ENCODE peak calls at places on chromosome 10, in seven cellular contexts. One of them, this sample, is unnamed.

GRCh38 chr10:1048349-1048731 is 579 bp downstream of the IDI1 start:
- DNase-seq in HCT116: no peak
- DNase-seq in HepG2: peak
- DNase-seq in K562: no peak
- DNase-seq in H1: no peak
- DNase-seq in GM12878: no peak
- DNase-seq in NT2/D1: no peak
- DNase-seq in this sample: peak

GRCh38 chr10:103277713-103278299 is 868 bp downstream of the INA start:
- DNase-seq in HCT116: no peak
- DNase-seq in GM12878: no peak
- DNase-seq in NT2/D1: no peak
- DNase-seq in HepG2: no peak
- DNase-seq in K562: no peak
- DNase-seq in H1: peak
- DNase-seq in this sample: peak

GRCh38 chr10:14543048-14543903 is 212.6 kb upstream of the FRMD4A start:
- DNase-seq in K562: no peak
- DNase-seq in HCT116: no peak
- DNase-seq in NT2/D1: no peak
- DNase-seq in HepG2: no peak
- DNase-seq in GM12878: no peak
- DNase-seq in H1: no peak
- DNase-seq in this sample: no peak

GRCh38 chr10:58361353-58361752 is 23.9 kb upstream of the TFAM start:
- DNase-seq in K562: no peak
- DNase-seq in H1: no peak
- DNase-seq in HepG2: no peak
- DNase-seq in GM12878: no peak
- DNase-seq in NT2/D1: no peak
- DNase-seq in HCT116: no peak
- DNase-seq in this sample: no peak

GRCh38 chr10:94281654-94282053 is 81.1 kb downstream of the NOC3L start:
- DNase-seq in GM12878: no peak
- DNase-seq in HepG2: no peak
- DNase-seq in H1: no peak
- DNase-seq in HCT116: no peak
- DNase-seq in K562: no peak
- DNase-seq in NT2/D1: no peak
- DNase-seq in this sample: no peak

GRCh38 chr10:114042895-114043531 is 653 bp upstream of the ADRB1 start:
- DNase-seq in GM12878: no peak
- DNase-seq in HepG2: no peak
- DNase-seq in K562: no peak
- DNase-seq in NT2/D1: peak
- DNase-seq in H1: peak
- DNase-seq in HCT116: peak
- DNase-seq in this sample: peak

GRCh38 chr10:61452655-61453641 is at the start of gene TMEM26:
- DNase-seq in K562: no peak
- DNase-seq in HepG2: no peak
- DNase-seq in NT2/D1: no peak
- DNase-seq in HCT116: no peak
- DNase-seq in H1: peak
- DNase-seq in GM12878: no peak
- DNase-seq in this sample: peak

GRCh38 chr10:71246591-71247143 is 34.3 kb downstream of the UNC5B start:
- DNase-seq in GM12878: no peak
- DNase-seq in K562: no peak
- DNase-seq in HepG2: no peak
- DNase-seq in HCT116: peak
- DNase-seq in NT2/D1: no peak
- DNase-seq in H1: no peak
- DNase-seq in this sample: no peak

GRCh38 chr10:131569851-131570715 is 258.6 kb upstream of the TCERG1L start:
- DNase-seq in H1: peak
- DNase-seq in K562: peak
- DNase-seq in HCT116: no peak
- DNase-seq in NT2/D1: peak
- DNase-seq in HepG2: no peak
- DNase-seq in GM12878: no peak
- DNase-seq in this sample: peak

GRCh38 chr10:51397695-51398094 is 301.7 kb downstream of the CSTF2T start:
- DNase-seq in NT2/D1: no peak
- DNase-seq in K562: no peak
- DNase-seq in HCT116: no peak
- DNase-seq in HepG2: no peak
- DNase-seq in GM12878: no peak
- DNase-seq in H1: no peak
- DNase-seq in this sample: no peak

GRCh38 chr10:51399840-51400239 is 299.6 kb downstream of the CSTF2T start:
- DNase-seq in H1: no peak
- DNase-seq in GM12878: no peak
- DNase-seq in HepG2: no peak
- DNase-seq in HCT116: no peak
- DNase-seq in K562: no peak
- DNase-seq in NT2/D1: no peak
- DNase-seq in this sample: no peak

GRCh38 chr10:51400354-51401096 is 298.9 kb downstream of the CSTF2T start:
- DNase-seq in NT2/D1: no peak
- DNase-seq in H1: no peak
- DNase-seq in HepG2: no peak
- DNase-seq in K562: no peak
- DNase-seq in HCT116: no peak
- DNase-seq in GM12878: no peak
- DNase-seq in this sample: no peak

DNA sequence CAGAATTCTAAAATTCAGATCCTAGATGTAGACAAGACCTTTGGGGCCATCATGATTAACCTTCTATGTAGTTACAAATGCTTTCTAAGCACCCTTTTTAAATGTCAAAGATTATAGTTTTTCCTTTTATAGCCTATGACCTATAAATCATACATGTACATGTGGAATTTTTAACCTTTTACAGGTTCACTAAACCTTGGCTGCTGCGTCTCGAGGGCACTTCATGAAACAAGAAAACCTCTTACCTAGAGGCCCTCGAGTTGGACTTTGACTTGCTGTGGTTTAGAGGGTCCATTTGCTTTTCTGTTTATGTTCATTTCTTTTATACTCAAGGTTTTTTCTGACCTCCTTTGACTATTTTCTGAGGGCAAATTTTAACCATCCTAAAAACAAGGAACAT is 302.2 kb downstream of the CSTF2T start:
- DNase-seq in HCT116: no peak
- DNase-seq in HepG2: no peak
- DNase-seq in H1: no peak
- DNase-seq in GM12878: no peak
- DNase-seq in NT2/D1: no peak
- DNase-seq in K562: no peak
- DNase-seq in this sample: no peak
- TF ChIP-seq YY1 in HCT116: no peak
- TF ChIP-seq YY1 in HepG2: no peak
- TF ChIP-seq YY1 in H1: no peak
- TF ChIP-seq YY1 in GM12878: no peak
- TF ChIP-seq YY1 in NT2/D1: no peak
- TF ChIP-seq YY1 in K562: no peak
- TF ChIP-seq YY1 in this sample: no peak

DNA sequence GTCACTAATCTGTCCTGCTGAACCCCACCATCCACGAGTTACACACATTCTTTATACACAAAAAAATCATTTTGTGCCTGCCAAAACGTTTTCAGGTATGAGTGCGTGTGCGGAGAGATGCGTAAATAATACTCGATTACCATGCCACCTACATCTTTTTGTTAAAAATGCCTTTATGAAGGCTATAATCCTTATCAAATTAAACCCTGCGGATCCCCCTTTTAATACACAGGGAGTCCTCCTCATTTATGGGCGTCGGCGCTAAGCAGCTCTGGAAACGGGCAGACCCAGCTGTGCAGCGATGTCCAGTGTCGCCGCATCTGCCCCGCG is 130.2 kb downstream of the SPAG6 start:
- DNase-seq in K562: no peak
- DNase-seq in HCT116: no peak
- DNase-seq in NT2/D1: no peak
- DNase-seq in HepG2: no peak
- DNase-seq in GM12878: no peak
- DNase-seq in H1: no peak
- DNase-seq in this sample: no peak
- TF ChIP-seq YY1 in K562: no peak
- TF ChIP-seq YY1 in HCT116: no peak
- TF ChIP-seq YY1 in NT2/D1: no peak
- TF ChIP-seq YY1 in HepG2: no peak
- TF ChIP-seq YY1 in GM12878: no peak
- TF ChIP-seq YY1 in H1: no peak
- TF ChIP-seq YY1 in this sample: no peak

GRCh38 chr10:88428442-88428841 is 154.7 kb downstream of the RNLS start:
- DNase-seq in NT2/D1: no peak
- DNase-seq in K562: no peak
- DNase-seq in HepG2: no peak
- DNase-seq in H1: no peak
- DNase-seq in GM12878: no peak
- DNase-seq in HCT116: peak
- DNase-seq in this sample: peak
- TF ChIP-seq YY1 in NT2/D1: no peak
- TF ChIP-seq YY1 in K562: no peak
- TF ChIP-seq YY1 in HepG2: no peak
- TF ChIP-seq YY1 in H1: no peak
- TF ChIP-seq YY1 in GM12878: no peak
- TF ChIP-seq YY1 in HCT116: peak
- TF ChIP-seq YY1 in this sample: no peak

DNA sequence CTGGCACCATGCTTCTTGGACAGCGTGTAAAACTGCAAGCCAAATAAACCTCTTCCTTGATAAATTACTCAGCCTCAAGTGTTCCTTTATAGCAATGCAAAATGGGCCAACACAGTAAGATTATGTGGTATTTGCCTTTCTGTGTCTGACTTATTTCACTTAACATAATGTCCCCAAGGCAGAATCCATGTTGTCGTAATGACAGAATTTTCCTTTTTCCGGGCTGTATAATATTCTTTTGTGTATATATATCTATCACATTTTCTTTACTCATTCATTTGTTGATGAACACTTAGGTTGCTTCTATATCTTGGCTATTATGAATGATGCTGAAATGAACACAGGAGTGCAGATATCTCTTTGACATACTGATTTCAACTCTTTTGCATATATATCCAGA is 209.1 kb upstream of the PTER start:
- DNase-seq in HCT116: no peak
- DNase-seq in HepG2: no peak
- DNase-seq in GM12878: no peak
- DNase-seq in NT2/D1: no peak
- DNase-seq in K562: no peak
- DNase-seq in H1: no peak
- DNase-seq in this sample: no peak
- TF ChIP-seq YY1 in HCT116: no peak
- TF ChIP-seq YY1 in HepG2: no peak
- TF ChIP-seq YY1 in GM12878: no peak
- TF ChIP-seq YY1 in NT2/D1: no peak
- TF ChIP-seq YY1 in K562: no peak
- TF ChIP-seq YY1 in H1: no peak
- TF ChIP-seq YY1 in this sample: no peak

DNA sequence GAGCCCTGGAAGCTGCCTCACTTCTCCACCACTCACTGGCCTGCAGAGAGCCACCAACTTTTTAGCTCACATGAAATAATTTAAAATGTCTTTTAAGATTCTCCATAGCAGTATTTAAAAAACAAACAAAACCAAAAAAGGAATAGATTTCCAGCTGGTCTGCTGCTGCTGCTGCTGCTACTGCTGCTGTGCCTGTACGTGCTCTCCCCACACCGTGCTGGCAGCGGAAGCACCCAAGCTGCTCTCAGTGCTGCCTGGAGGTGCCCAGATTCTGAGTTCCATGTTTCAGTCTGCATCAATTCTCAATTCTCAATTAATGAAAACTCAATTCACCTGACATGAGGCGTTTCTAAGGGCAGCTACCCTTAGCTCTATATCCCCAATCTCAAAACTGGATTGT is 146.0 kb downstream of the USP6NL start:
- DNase-seq in NT2/D1: no peak
- DNase-seq in H1: no peak
- DNase-seq in K562: no peak
- DNase-seq in HCT116: no peak
- DNase-seq in HepG2: no peak
- DNase-seq in GM12878: no peak
- DNase-seq in this sample: no peak
- TF ChIP-seq YY1 in NT2/D1: no peak
- TF ChIP-seq YY1 in H1: no peak
- TF ChIP-seq YY1 in K562: no peak
- TF ChIP-seq YY1 in HCT116: no peak
- TF ChIP-seq YY1 in HepG2: no peak
- TF ChIP-seq YY1 in GM12878: no peak
- TF ChIP-seq YY1 in this sample: no peak

GRCh38 chr10:11742779-11743298 is 657 bp downstream of the ECHDC3 start:
- DNase-seq in HCT116: no peak
- DNase-seq in NT2/D1: no peak
- DNase-seq in K562: no peak
- DNase-seq in HepG2: no peak
- DNase-seq in H1: peak
- DNase-seq in GM12878: no peak
- DNase-seq in this sample: no peak

GRCh38 chr10:11740907-11741306 is 1.3 kb upstream of the ECHDC3 start:
- DNase-seq in HCT116: no peak
- DNase-seq in GM12878: no peak
- DNase-seq in H1: no peak
- DNase-seq in K562: no peak
- DNase-seq in HepG2: no peak
- DNase-seq in NT2/D1: no peak
- DNase-seq in this sample: no peak

GRCh38 chr10:11743461-11744338 is 1.5 kb downstream of the ECHDC3 start:
- DNase-seq in HepG2: no peak
- DNase-seq in NT2/D1: no peak
- DNase-seq in GM12878: no peak
- DNase-seq in HCT116: no peak
- DNase-seq in H1: no peak
- DNase-seq in K562: no peak
- DNase-seq in this sample: no peak

GRCh38 chr10:11742009-11742778 is at the start of gene ECHDC3:
- DNase-seq in GM12878: no peak
- DNase-seq in K562: peak
- DNase-seq in H1: peak
- DNase-seq in HepG2: no peak
- DNase-seq in HCT116: no peak
- DNase-seq in NT2/D1: peak
- DNase-seq in this sample: peak

GRCh38 chr10:11741608-11742007 is 574 bp upstream of the ECHDC3 start:
- DNase-seq in HepG2: no peak
- DNase-seq in NT2/D1: no peak
- DNase-seq in HCT116: no peak
- DNase-seq in H1: no peak
- DNase-seq in GM12878: no peak
- DNase-seq in K562: no peak
- DNase-seq in this sample: peak
- TF ChIP-seq YY1 in HepG2: no peak
- TF ChIP-seq YY1 in NT2/D1: no peak
- TF ChIP-seq YY1 in HCT116: no peak
- TF ChIP-seq YY1 in H1: no peak
- TF ChIP-seq YY1 in GM12878: no peak
- TF ChIP-seq YY1 in K562: no peak
- TF ChIP-seq YY1 in this sample: no peak